ENCODE peak calls at places on chromosomes 4 and X, in four cellular contexts. D is Caco-2, X is GM12865, A is choroid plexus epithelial cell. L is an unnamed sample.

GRCh38 chr4:123114915-123115756 is 192.7 kb upstream of the NUDT6 start:
- DNase-seq in D (no peak), A (no peak), X (no peak), L (no peak)

GRCh38 chr4:67549123-67549522 is 3.8 kb upstream of the CENPC start:
- DNase-seq in A (peak), X (peak), D (no peak), L (peak)

GRCh38 chr4:56909083-56909981 is 1.6 kb downstream of the REST start:
- DNase-seq in D (no peak), X (peak), A (peak), L (peak)

GRCh38 chrX:50432760-50433377 is 37.8 kb downstream of the DGKK start:
- DNase-seq in A (no peak), D (no peak), X (no peak), L (no peak)

GRCh38 chr4:76641758-76642157 is 206.7 kb downstream of the SHROOM3 start:
- DNase-seq in X (no peak), D (no peak), A (no peak), L (no peak)

GRCh38 chr4:86741841-86742240 is 107.3 kb downstream of the SLC10A6 start:
- DNase-seq in D (no peak), A (no peak), X (no peak), L (no peak)

GRCh38 chr4:156751486-156751885 is 220.1 kb downstream of the PDGFC start:
- DNase-seq in D (no peak), X (no peak), A (peak), L (no peak)

GRCh38 chr4:119286377-119287002 is 35.4 kb downstream of the FABP2 start:
- DNase-seq in X (peak), D (no peak), A (peak), L (no peak)

GRCh38 chr4:26362745-26363439 is 42.1 kb downstream of the RBPJ start:
- DNase-seq in D (no peak), A (no peak), X (no peak), L (no peak)

GRCh38 chrX:28659269-28659668 is 72.0 kb downstream of the IL1RAPL1 start:
- DNase-seq in X (peak), D (peak), A (no peak), L (no peak)
- TF ChIP-seq CTCF in X (peak), D (no peak), A (peak), L (peak)

GRCh38 chr4:98000940-98001339 is 142.3 kb downstream of the STPG2 start:
- DNase-seq in D (no peak), A (no peak), X (no peak), L (no peak)

GRCh38 chr4:98006060-98006459 is 137.2 kb downstream of the STPG2 start:
- DNase-seq in D (no peak), X (no peak), A (no peak), L (no peak)

DNA sequence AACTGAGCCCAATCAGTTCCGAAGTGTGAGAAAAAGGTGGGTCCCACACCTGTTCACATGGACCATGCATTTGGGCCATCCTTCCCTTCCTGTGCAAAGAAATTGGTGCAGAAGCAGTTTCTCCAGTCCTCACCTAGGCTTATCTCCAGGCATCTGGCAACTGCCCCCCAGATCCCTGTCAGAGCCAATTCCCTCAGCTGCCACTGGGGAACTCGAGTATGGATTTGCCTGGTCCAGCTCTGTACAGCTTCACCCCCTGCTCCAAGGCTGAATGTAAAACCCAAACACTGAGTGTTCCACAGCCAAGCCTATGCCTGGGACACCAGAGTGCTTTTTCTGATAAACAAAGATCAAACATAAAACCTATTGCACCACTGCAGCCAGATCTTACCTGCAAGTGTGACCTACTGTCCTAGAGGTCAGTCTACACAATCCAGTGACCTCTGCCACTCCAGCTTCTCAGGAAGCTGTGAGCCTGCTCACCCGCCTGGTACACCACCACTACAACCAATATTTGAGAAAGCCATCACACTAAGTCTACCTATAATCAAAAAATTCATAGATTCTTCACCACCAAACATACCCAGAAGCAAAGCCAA is 136.4 kb downstream of the STPG2 start:
- DNase-seq in X (no peak), D (no peak), A (no peak), L (no peak)
- TF ChIP-seq CTCF in X (no peak), D (no peak), A (no peak), L (no peak)

DNA sequence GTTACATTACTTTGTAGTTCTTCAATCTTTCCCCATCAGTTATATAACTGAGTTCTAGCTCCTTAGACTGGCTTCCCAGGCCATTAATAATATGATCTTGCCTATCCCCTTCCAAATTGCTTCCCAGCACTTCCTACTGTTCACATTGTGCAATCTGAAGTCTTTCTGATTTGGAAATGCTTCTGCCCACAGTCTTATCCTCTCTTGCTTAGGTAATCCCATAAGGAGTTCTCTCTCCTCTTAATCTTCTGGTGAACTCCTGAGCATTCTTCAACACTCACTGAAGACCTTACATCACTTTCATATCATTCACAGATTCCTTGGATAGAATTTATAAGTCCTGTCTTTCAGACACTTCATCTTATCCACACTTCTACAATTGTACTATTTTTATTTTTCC is 132.7 kb upstream of the TTC29 start:
- DNase-seq in D (no peak), A (no peak), X (no peak), L (no peak)
- TF ChIP-seq CTCF in D (no peak), A (no peak), X (no peak), L (no peak)

DNA sequence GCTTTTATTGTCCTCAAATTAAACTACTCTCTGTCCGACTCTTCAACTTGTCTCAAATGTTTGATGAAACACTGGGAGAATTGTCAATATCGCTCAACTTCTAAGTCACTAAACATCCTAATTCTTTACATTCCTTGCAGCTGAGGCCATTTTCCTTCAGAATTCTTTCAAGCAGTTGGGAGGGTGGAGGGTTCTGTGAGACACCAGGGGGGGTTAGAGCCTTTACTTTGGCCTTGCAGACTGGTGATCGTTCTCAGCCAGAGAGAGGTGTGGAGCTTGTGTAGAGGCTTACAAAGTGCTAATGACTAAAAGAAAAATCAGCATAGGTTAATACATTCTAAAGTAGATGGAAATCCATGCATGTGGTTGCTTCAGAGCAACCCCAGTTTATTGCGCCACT is 21.3 kb upstream of the SOX3 start:
- DNase-seq in D (peak), A (peak), X (no peak), L (no peak)
- TF ChIP-seq CTCF in D (no peak), A (no peak), X (no peak), L (no peak)

GRCh38 chr4:21806991-21807390 is 141.6 kb downstream of the KCNIP4 start:
- DNase-seq in A (peak), X (no peak), D (no peak), L (no peak)
- TF ChIP-seq CTCF in A (peak), X (no peak), D (no peak), L (no peak)

GRCh38 chrX:39857780-39858179 is 240.0 kb downstream of the BCOR start:
- DNase-seq in X (peak), A (no peak), D (no peak), L (no peak)

GRCh38 chrX:39859991-39860861 is 237.5 kb downstream of the BCOR start:
- DNase-seq in D (no peak), X (peak), A (peak), L (peak)

GRCh38 chrX:39866229-39866628 is 231.5 kb downstream of the BCOR start:
- DNase-seq in A (no peak), X (no peak), D (no peak), L (no peak)

GRCh38 chrX:39862958-39863357 is 234.8 kb downstream of the BCOR start:
- DNase-seq in D (no peak), A (no peak), X (no peak), L (no peak)
- TF ChIP-seq CTCF in D (no peak), A (no peak), X (no peak), L (no peak)

DNA sequence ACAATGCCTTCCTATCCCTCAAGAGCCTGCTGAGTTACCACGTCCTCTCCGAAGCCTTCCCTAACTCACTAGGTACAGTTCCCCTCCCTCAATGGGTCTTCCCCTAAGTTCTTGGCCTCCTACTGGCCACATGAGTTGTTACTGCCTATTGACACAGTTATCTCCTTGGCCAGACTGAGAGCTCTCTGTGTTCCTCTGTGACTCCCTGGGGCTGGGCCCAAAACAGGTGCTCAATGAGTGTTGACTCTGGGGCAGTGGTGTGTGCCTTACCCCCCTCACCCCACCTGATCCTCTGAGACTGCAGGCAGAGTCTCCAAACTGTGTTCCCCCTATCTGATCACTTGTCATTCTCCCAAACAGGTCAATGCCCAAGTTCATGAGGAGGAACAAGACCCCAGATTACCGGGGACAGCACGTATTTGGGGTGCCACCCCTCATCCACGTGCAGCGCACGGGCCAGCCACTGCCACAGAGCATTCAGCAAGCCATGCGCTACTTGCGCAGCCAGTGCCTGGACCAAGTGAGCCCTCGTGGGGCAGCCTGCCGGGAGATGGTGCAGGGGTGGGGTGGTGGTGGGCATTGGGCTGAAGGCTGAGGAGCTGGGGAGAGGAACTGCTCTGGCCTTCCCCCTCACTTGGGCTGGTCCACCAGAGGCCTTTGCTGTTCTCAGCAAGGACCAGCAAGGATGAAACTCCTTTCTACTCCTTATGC is 72.6 kb downstream of the STARD8 start:
- DNase-seq in D (no peak), A (peak), X (no peak), L (no peak)
- TF ChIP-seq CTCF in D (peak), A (peak), X (no peak), L (peak)